ENCODE peak calls at places on chromosomes 5 and 9, in five cellular contexts. One of them, this sample, is unnamed. For H3K4me1, the result is how much of the 10 kb centered on the place peaks cover.

GRCh38 chr5:143142596-143143435 is 260.7 kb downstream of the NR3C1 start:
- DNase-seq in CD8-positive, alpha-beta memory T cell: no peak
- DNase-seq in effector memory CD4-positive, alpha-beta T cell: no peak
- DNase-seq in CD8-positive, alpha-beta T cell: no peak
- DNase-seq in CD4-positive, CD25-positive, alpha-beta regulatory T cell: no peak
- DNase-seq in this sample: peak

GRCh38 chr5:170192829-170193228 is 40.0 kb upstream of the C5orf58 start:
- DNase-seq in CD8-positive, alpha-beta memory T cell: no peak
- DNase-seq in effector memory CD4-positive, alpha-beta T cell: no peak
- DNase-seq in CD8-positive, alpha-beta T cell: no peak
- DNase-seq in CD4-positive, CD25-positive, alpha-beta regulatory T cell: no peak
- DNase-seq in this sample: no peak

GRCh38 chr9:104927912-104928740 is at the start of gene ABCA1:
- DNase-seq in CD8-positive, alpha-beta memory T cell: peak
- DNase-seq in effector memory CD4-positive, alpha-beta T cell: peak
- DNase-seq in CD8-positive, alpha-beta T cell: peak
- DNase-seq in CD4-positive, CD25-positive, alpha-beta regulatory T cell: peak
- DNase-seq in this sample: peak

GRCh38 chr5:64165500-64166200 is at the start of gene RNF180:
- DNase-seq in CD8-positive, alpha-beta memory T cell: no peak
- DNase-seq in effector memory CD4-positive, alpha-beta T cell: no peak
- DNase-seq in CD8-positive, alpha-beta T cell: no peak
- DNase-seq in CD4-positive, CD25-positive, alpha-beta regulatory T cell: no peak
- DNase-seq in this sample: peak

GRCh38 chr5:73387630-73388370 is 60.8 kb downstream of the FOXD1 start:
- DNase-seq in CD8-positive, alpha-beta memory T cell: peak
- DNase-seq in effector memory CD4-positive, alpha-beta T cell: peak
- DNase-seq in CD8-positive, alpha-beta T cell: peak
- DNase-seq in CD4-positive, CD25-positive, alpha-beta regulatory T cell: peak
- DNase-seq in this sample: no peak

GRCh38 chr9:100150209-100150608 is 51.2 kb downstream of the INVS start:
- DNase-seq in CD8-positive, alpha-beta memory T cell: no peak
- DNase-seq in effector memory CD4-positive, alpha-beta T cell: no peak
- DNase-seq in CD8-positive, alpha-beta T cell: no peak
- DNase-seq in CD4-positive, CD25-positive, alpha-beta regulatory T cell: no peak
- DNase-seq in this sample: peak

GRCh38 chr9:127539259-127539981 is 72.7 kb upstream of the STXBP1 start:
- DNase-seq in CD8-positive, alpha-beta memory T cell: no peak
- DNase-seq in effector memory CD4-positive, alpha-beta T cell: no peak
- DNase-seq in CD8-positive, alpha-beta T cell: no peak
- DNase-seq in CD4-positive, CD25-positive, alpha-beta regulatory T cell: no peak
- DNase-seq in this sample: peak

GRCh38 chr5:150765019-150765788 is 6.4 kb upstream of the DCTN4 start:
- DNase-seq in CD8-positive, alpha-beta memory T cell: no peak
- DNase-seq in effector memory CD4-positive, alpha-beta T cell: no peak
- DNase-seq in CD8-positive, alpha-beta T cell: no peak
- DNase-seq in CD4-positive, CD25-positive, alpha-beta regulatory T cell: no peak
- DNase-seq in this sample: no peak

GRCh38 chr5:132497488-132497997 is 7.0 kb upstream of the IRF1 start:
- DNase-seq in CD8-positive, alpha-beta memory T cell: no peak
- DNase-seq in effector memory CD4-positive, alpha-beta T cell: no peak
- DNase-seq in CD8-positive, alpha-beta T cell: no peak
- DNase-seq in CD4-positive, CD25-positive, alpha-beta regulatory T cell: no peak
- DNase-seq in this sample: peak

GRCh38 chr5:139650689-139651501 is 2.7 kb downstream of the CXXC5 start:
- DNase-seq in CD8-positive, alpha-beta memory T cell: no peak
- DNase-seq in effector memory CD4-positive, alpha-beta T cell: no peak
- DNase-seq in CD8-positive, alpha-beta T cell: no peak
- DNase-seq in CD4-positive, CD25-positive, alpha-beta regulatory T cell: no peak
- DNase-seq in this sample: peak

GRCh38 chr5:143717400-143717799 is 94.6 kb upstream of the HMHB1 start:
- DNase-seq in CD8-positive, alpha-beta memory T cell: peak
- DNase-seq in effector memory CD4-positive, alpha-beta T cell: no peak
- DNase-seq in CD8-positive, alpha-beta T cell: no peak
- DNase-seq in CD4-positive, CD25-positive, alpha-beta regulatory T cell: no peak
- DNase-seq in this sample: peak

GRCh38 chr5:55231476-55232193 is 1.8 kb downstream of the CCNO start:
- DNase-seq in CD8-positive, alpha-beta memory T cell: no peak
- DNase-seq in effector memory CD4-positive, alpha-beta T cell: no peak
- DNase-seq in CD8-positive, alpha-beta T cell: no peak
- DNase-seq in CD4-positive, CD25-positive, alpha-beta regulatory T cell: peak
- DNase-seq in this sample: peak

GRCh38 chr9:20562051-20562450 is 60.2 kb downstream of the MLLT3 start:
- DNase-seq in CD8-positive, alpha-beta memory T cell: no peak
- DNase-seq in effector memory CD4-positive, alpha-beta T cell: no peak
- DNase-seq in CD8-positive, alpha-beta T cell: no peak
- DNase-seq in CD4-positive, CD25-positive, alpha-beta regulatory T cell: peak
- DNase-seq in this sample: peak

GRCh38 chr5:136246632-136247031 is 53.7 kb upstream of the SMIM32 start:
- DNase-seq in CD8-positive, alpha-beta memory T cell: no peak
- DNase-seq in effector memory CD4-positive, alpha-beta T cell: no peak
- DNase-seq in CD8-positive, alpha-beta T cell: no peak
- DNase-seq in CD4-positive, CD25-positive, alpha-beta regulatory T cell: no peak
- DNase-seq in this sample: no peak

GRCh38 chr5:56566374-56567249 is 248.7 kb upstream of the MAP3K1 start:
- DNase-seq in CD8-positive, alpha-beta memory T cell: no peak
- DNase-seq in effector memory CD4-positive, alpha-beta T cell: no peak
- DNase-seq in CD8-positive, alpha-beta T cell: no peak
- DNase-seq in CD4-positive, CD25-positive, alpha-beta regulatory T cell: no peak
- DNase-seq in this sample: no peak

GRCh38 chr5:113102121-113102531 is 125.5 kb downstream of the DCP2 start:
- DNase-seq in CD8-positive, alpha-beta memory T cell: no peak
- DNase-seq in effector memory CD4-positive, alpha-beta T cell: no peak
- DNase-seq in CD8-positive, alpha-beta T cell: no peak
- DNase-seq in CD4-positive, CD25-positive, alpha-beta regulatory T cell: no peak
- DNase-seq in this sample: no peak

GRCh38 chr5:112604741-112605390 is 132.8 kb upstream of the APC start:
- DNase-seq in CD8-positive, alpha-beta memory T cell: no peak
- DNase-seq in effector memory CD4-positive, alpha-beta T cell: no peak
- DNase-seq in CD8-positive, alpha-beta T cell: no peak
- DNase-seq in CD4-positive, CD25-positive, alpha-beta regulatory T cell: peak
- DNase-seq in this sample: no peak

GRCh38 chr5:181052928-181053759 is 13.1 kb downstream of the BTNL9 start:
- DNase-seq in CD8-positive, alpha-beta memory T cell: no peak
- DNase-seq in effector memory CD4-positive, alpha-beta T cell: no peak
- DNase-seq in CD8-positive, alpha-beta T cell: no peak
- DNase-seq in CD4-positive, CD25-positive, alpha-beta regulatory T cell: peak
- DNase-seq in this sample: peak

GRCh38 chr5:65482727-65483473 is 1.2 kb upstream of the ADAMTS6 start:
- DNase-seq in CD8-positive, alpha-beta memory T cell: peak
- DNase-seq in effector memory CD4-positive, alpha-beta T cell: no peak
- DNase-seq in CD8-positive, alpha-beta T cell: no peak
- DNase-seq in CD4-positive, CD25-positive, alpha-beta regulatory T cell: peak
- DNase-seq in this sample: peak

GRCh38 chr5:44774279-44774880 is 34.4 kb upstream of the MRPS30 start:
- DNase-seq in CD8-positive, alpha-beta memory T cell: peak
- DNase-seq in effector memory CD4-positive, alpha-beta T cell: no peak
- DNase-seq in CD8-positive, alpha-beta T cell: no peak
- DNase-seq in CD4-positive, CD25-positive, alpha-beta regulatory T cell: peak
- DNase-seq in this sample: peak

GRCh38 chr9:113543286-113544000 is 79.9 kb downstream of the RGS3 start:
- DNase-seq in CD8-positive, alpha-beta memory T cell: no peak
- DNase-seq in effector memory CD4-positive, alpha-beta T cell: no peak
- DNase-seq in CD8-positive, alpha-beta T cell: no peak
- DNase-seq in CD4-positive, CD25-positive, alpha-beta regulatory T cell: no peak
- DNase-seq in this sample: no peak

GRCh38 chr9:137494550-137495351 is 35.6 kb upstream of the NSMF start:
- DNase-seq in CD8-positive, alpha-beta memory T cell: no peak
- DNase-seq in effector memory CD4-positive, alpha-beta T cell: no peak
- DNase-seq in CD8-positive, alpha-beta T cell: no peak
- DNase-seq in CD4-positive, CD25-positive, alpha-beta regulatory T cell: no peak
- DNase-seq in this sample: no peak

GRCh38 chr5:43037929-43038510 is 2.1 kb downstream of the ANXA2R start:
- DNase-seq in CD8-positive, alpha-beta memory T cell: peak
- DNase-seq in effector memory CD4-positive, alpha-beta T cell: no peak
- DNase-seq in CD8-positive, alpha-beta T cell: no peak
- DNase-seq in CD4-positive, CD25-positive, alpha-beta regulatory T cell: peak
- DNase-seq in this sample: peak

GRCh38 chr5:160297004-160297403 is 15.4 kb downstream of the CCNJL start:
- DNase-seq in CD8-positive, alpha-beta memory T cell: no peak
- DNase-seq in effector memory CD4-positive, alpha-beta T cell: no peak
- DNase-seq in CD8-positive, alpha-beta T cell: no peak
- DNase-seq in CD4-positive, CD25-positive, alpha-beta regulatory T cell: no peak
- DNase-seq in this sample: no peak

GRCh38 chr9:92617951-92618510 is 51.9 kb downstream of the IPPK start:
- DNase-seq in CD8-positive, alpha-beta memory T cell: no peak
- DNase-seq in effector memory CD4-positive, alpha-beta T cell: no peak
- DNase-seq in CD8-positive, alpha-beta T cell: no peak
- DNase-seq in CD4-positive, CD25-positive, alpha-beta regulatory T cell: no peak
- DNase-seq in this sample: no peak

GRCh38 chr5:179217356-179217755 is 127.9 kb downstream of the ADAMTS2 start:
- DNase-seq in CD8-positive, alpha-beta memory T cell: no peak
- DNase-seq in effector memory CD4-positive, alpha-beta T cell: no peak
- DNase-seq in CD8-positive, alpha-beta T cell: no peak
- DNase-seq in CD4-positive, CD25-positive, alpha-beta regulatory T cell: no peak
- DNase-seq in this sample: no peak

GRCh38 chr9:137703842-137704508 is 85.2 kb downstream of the EHMT1 start:
- DNase-seq in CD8-positive, alpha-beta memory T cell: no peak
- DNase-seq in effector memory CD4-positive, alpha-beta T cell: no peak
- DNase-seq in CD8-positive, alpha-beta T cell: no peak
- DNase-seq in CD4-positive, CD25-positive, alpha-beta regulatory T cell: no peak
- DNase-seq in this sample: no peak

GRCh38 chr9:105055922-105056321 is 128.0 kb upstream of the ABCA1 start:
- DNase-seq in CD8-positive, alpha-beta memory T cell: no peak
- DNase-seq in effector memory CD4-positive, alpha-beta T cell: no peak
- DNase-seq in CD8-positive, alpha-beta T cell: no peak
- DNase-seq in CD4-positive, CD25-positive, alpha-beta regulatory T cell: no peak
- DNase-seq in this sample: peak

GRCh38 chr5:127776477-127776876 is 73.3 kb downstream of the CCDC192 start:
- DNase-seq in CD8-positive, alpha-beta memory T cell: no peak
- DNase-seq in effector memory CD4-positive, alpha-beta T cell: no peak
- DNase-seq in CD8-positive, alpha-beta T cell: no peak
- DNase-seq in CD4-positive, CD25-positive, alpha-beta regulatory T cell: no peak
- DNase-seq in this sample: no peak

GRCh38 chr5:124408738-124409453 is 337.5 kb downstream of the ZNF608 start:
- DNase-seq in CD8-positive, alpha-beta memory T cell: no peak
- DNase-seq in effector memory CD4-positive, alpha-beta T cell: no peak
- DNase-seq in CD8-positive, alpha-beta T cell: no peak
- DNase-seq in CD4-positive, CD25-positive, alpha-beta regulatory T cell: no peak
- DNase-seq in this sample: no peak

GRCh38 chr9:116219686-116220085 is 66.1 kb downstream of the PAPPA start:
- DNase-seq in CD8-positive, alpha-beta memory T cell: no peak
- DNase-seq in effector memory CD4-positive, alpha-beta T cell: no peak
- DNase-seq in CD8-positive, alpha-beta T cell: no peak
- DNase-seq in CD4-positive, CD25-positive, alpha-beta regulatory T cell: no peak
- DNase-seq in this sample: no peak

GRCh38 chr9:91771027-91771426 is 179.0 kb downstream of the ROR2 start:
- DNase-seq in CD8-positive, alpha-beta memory T cell: no peak
- DNase-seq in effector memory CD4-positive, alpha-beta T cell: no peak
- DNase-seq in CD8-positive, alpha-beta T cell: no peak
- DNase-seq in CD4-positive, CD25-positive, alpha-beta regulatory T cell: no peak
- DNase-seq in this sample: peak

GRCh38 chr9:116278326-116278725 is 124.7 kb downstream of the PAPPA start:
- DNase-seq in CD8-positive, alpha-beta memory T cell: no peak
- DNase-seq in effector memory CD4-positive, alpha-beta T cell: no peak
- DNase-seq in CD8-positive, alpha-beta T cell: no peak
- DNase-seq in CD4-positive, CD25-positive, alpha-beta regulatory T cell: no peak
- DNase-seq in this sample: no peak

DNA sequence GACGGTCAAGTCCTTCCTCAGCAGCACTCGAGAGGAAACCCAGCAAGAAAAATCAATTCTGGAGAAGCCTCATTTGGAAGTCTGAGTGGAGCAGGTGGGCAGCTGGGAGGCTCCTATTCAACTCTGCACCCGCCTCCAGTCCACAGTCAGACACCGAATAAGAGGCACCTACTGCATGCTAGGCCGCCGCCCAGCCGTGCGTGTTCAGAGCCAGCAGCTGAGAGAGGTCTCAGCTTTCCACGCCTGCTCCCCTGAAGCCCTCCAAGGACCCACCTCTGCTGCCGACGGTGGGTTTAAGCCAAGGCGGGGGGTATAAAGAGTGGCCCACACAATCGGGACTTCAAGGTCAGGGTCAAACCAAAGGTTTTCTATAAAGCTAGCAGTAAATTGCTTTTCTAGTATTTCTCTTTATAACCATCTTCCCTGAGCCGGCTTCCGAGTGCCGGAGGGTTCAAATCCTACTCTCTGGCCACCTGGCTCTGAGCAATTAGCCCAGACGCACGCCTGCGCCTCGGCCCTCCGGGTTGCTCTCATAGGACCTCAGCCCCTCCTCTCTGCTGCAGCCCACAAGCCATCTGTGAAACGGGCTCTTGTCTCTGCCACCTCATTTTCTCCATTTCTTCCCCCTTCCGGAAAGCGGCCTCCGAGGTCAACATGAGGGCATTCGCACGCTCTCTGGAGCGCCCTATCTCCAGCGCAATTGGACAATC is 41.8 kb downstream of the VAV2 start:
- DNase-seq in CD8-positive, alpha-beta memory T cell: no peak
- DNase-seq in effector memory CD4-positive, alpha-beta T cell: no peak
- DNase-seq in CD8-positive, alpha-beta T cell: no peak
- DNase-seq in CD4-positive, CD25-positive, alpha-beta regulatory T cell: no peak
- DNase-seq in this sample: peak
- H3K4me3 ChIP-seq in CD8-positive, alpha-beta memory T cell: no peak
- H3K4me3 ChIP-seq in effector memory CD4-positive, alpha-beta T cell: no peak
- H3K4me3 ChIP-seq in CD8-positive, alpha-beta T cell: no peak
- H3K4me3 ChIP-seq in CD4-positive, CD25-positive, alpha-beta regulatory T cell: no peak
- H3K4me3 ChIP-seq in this sample: peak

GRCh38 chr5:107744418-107745330 is 73.9 kb upstream of the EFNA5 start:
- DNase-seq in CD8-positive, alpha-beta memory T cell: no peak
- DNase-seq in effector memory CD4-positive, alpha-beta T cell: no peak
- DNase-seq in CD8-positive, alpha-beta T cell: no peak
- DNase-seq in CD4-positive, CD25-positive, alpha-beta regulatory T cell: no peak
- DNase-seq in this sample: no peak
- H3K4me1 ChIP-seq in CD8-positive, alpha-beta memory T cell: under half
- H3K4me1 ChIP-seq in effector memory CD4-positive, alpha-beta T cell: under half
- H3K4me1 ChIP-seq in CD8-positive, alpha-beta T cell: under half
- H3K4me1 ChIP-seq in CD4-positive, CD25-positive, alpha-beta regulatory T cell: under half
- H3K4me1 ChIP-seq in this sample: under half

GRCh38 chr9:98288876-98289275 is 33.4 kb upstream of the TBC1D2 start:
- DNase-seq in CD8-positive, alpha-beta memory T cell: no peak
- DNase-seq in effector memory CD4-positive, alpha-beta T cell: no peak
- DNase-seq in CD8-positive, alpha-beta T cell: no peak
- DNase-seq in CD4-positive, CD25-positive, alpha-beta regulatory T cell: no peak
- DNase-seq in this sample: no peak
- H3K4me3 ChIP-seq in CD8-positive, alpha-beta memory T cell: no peak
- H3K4me3 ChIP-seq in effector memory CD4-positive, alpha-beta T cell: no peak
- H3K4me3 ChIP-seq in CD8-positive, alpha-beta T cell: no peak
- H3K4me3 ChIP-seq in CD4-positive, CD25-positive, alpha-beta regulatory T cell: no peak
- H3K4me3 ChIP-seq in this sample: no peak

DNA sequence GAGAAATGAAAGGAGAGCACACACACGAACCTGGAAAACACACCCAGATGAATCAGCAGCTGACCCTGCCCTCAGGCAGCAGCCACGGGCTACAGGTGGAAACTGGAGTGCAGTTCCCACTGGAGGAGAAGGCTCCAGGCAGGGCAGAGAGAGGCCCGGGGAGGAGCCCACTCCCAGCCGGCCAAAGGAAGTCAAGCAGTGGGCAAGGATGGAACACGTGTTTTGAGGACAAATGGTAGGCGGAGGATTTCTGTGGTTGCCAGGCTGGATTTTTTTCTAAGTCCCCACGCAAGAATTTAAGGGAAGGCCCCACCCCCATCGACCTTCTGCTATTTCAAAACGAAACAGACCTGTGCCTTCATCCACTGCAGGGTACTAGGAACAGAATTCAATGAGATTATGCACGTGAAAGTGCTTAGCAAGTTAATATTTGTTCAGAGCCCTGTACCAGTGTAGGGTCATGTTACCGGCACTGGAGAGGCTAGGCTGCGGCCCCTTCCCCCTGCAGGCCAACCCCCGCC is 6.8 kb downstream of the EPB41L4B start:
- DNase-seq in CD8-positive, alpha-beta memory T cell: no peak
- DNase-seq in effector memory CD4-positive, alpha-beta T cell: no peak
- DNase-seq in CD8-positive, alpha-beta T cell: no peak
- DNase-seq in CD4-positive, CD25-positive, alpha-beta regulatory T cell: no peak
- DNase-seq in this sample: no peak
- H3K4me1 ChIP-seq in CD8-positive, alpha-beta memory T cell: under half
- H3K4me1 ChIP-seq in effector memory CD4-positive, alpha-beta T cell: under half
- H3K4me1 ChIP-seq in CD8-positive, alpha-beta T cell: under half
- H3K4me1 ChIP-seq in CD4-positive, CD25-positive, alpha-beta regulatory T cell: under half
- H3K4me1 ChIP-seq in this sample: under half